ENCODE peak calls at places on chromosomes 4 and X, in seven cellular contexts. C is neural crest cell; P is GM23248; Q is T-helper 1 cell; H is activated CD4-positive, alpha-beta T cell treated with anti-CD3 and anti-CD28 coated beads, Interleukin-2, amount 50 U/mL, for 4 hours; K is H1; S is MV-4-11. W is an unnamed sample.

GRCh38 chr4:113482325-113482724 is 279.2 kb downstream of the CAMK2D start:
- DNase-seq in S (no peak), K (no peak), P (no peak), Q (no peak), H (no peak), C (no peak), W (no peak)

GRCh38 chr4:53802500-53802899 is 211.2 kb upstream of the LNX1 start:
- DNase-seq in P (no peak), K (no peak), S (no peak), H (no peak), Q (no peak), C (no peak), W (no peak)

GRCh38 chr4:19936471-19936870 is 315.2 kb upstream of the SLIT2 start:
- DNase-seq in Q (no peak), K (no peak), P (peak; percentile 89), H (no peak), S (peak; percentile 31), C (no peak), W (no peak)

GRCh38 chr4:158656439-158656838 is 15.2 kb downstream of the C4orf46 start:
- DNase-seq in Q (no peak), P (no peak), K (no peak), C (peak; percentile 12), S (no peak), H (no peak), W (no peak)

GRCh38 chrX:39984191-39984956 is 113.4 kb downstream of the BCOR start:
- DNase-seq in P (peak; percentile 56), H (no peak), Q (no peak), S (no peak), C (no peak), K (no peak), W (no peak)

GRCh38 chr4:64784125-64784524 is 374.9 kb upstream of the TECRL start:
- DNase-seq in C (no peak), S (no peak), Q (no peak), P (peak; percentile 68), K (no peak), H (no peak), W (peak; percentile 3)

GRCh38 chrX:107102980-107103379 is 15.6 kb downstream of the RBM41 start:
- DNase-seq in S (no peak), H (no peak), P (peak; percentile 14), C (no peak), K (no peak), Q (no peak), W (no peak)

GRCh38 chr4:75995727-75996126 is 5.0 kb upstream of the SDAD1 start:
- DNase-seq in K (no peak), P (peak; percentile 76), S (peak; percentile 35), H (no peak), Q (no peak), C (no peak), W (peak; percentile 44)

GRCh38 chr4:31946456-31946855 is 1226.3 kb downstream of the PCDH7 start:
- DNase-seq in Q (no peak), P (no peak), K (no peak), H (no peak), S (no peak), C (no peak), W (no peak)

GRCh38 chr4:95165926-95166524 is 382.7 kb downstream of the UNC5C start:
- DNase-seq in P (peak; percentile 81), C (peak; percentile 31), K (no peak), S (peak; percentile 63), Q (no peak), H (no peak), W (peak; percentile 67)

GRCh38 chr4:26860922-26861433 is 337 bp downstream of the STIM2 start:
- DNase-seq in Q (peak; percentile 59), H (peak; percentile 32), C (peak; percentile 49), S (no peak), K (no peak), P (peak; percentile 83), W (peak; percentile 16)

GRCh38 chrX:11117751-11118150 is 6.6 kb downstream of the HCCS start:
- DNase-seq in P (peak; percentile 44), S (no peak), K (no peak), C (no peak), Q (no peak), H (no peak), W (no peak)

GRCh38 chrX:327660-328126 is 9.1 kb upstream of the GTPBP6 start:
- DNase-seq in S (no peak), C (no peak), H (no peak), Q (no peak), P (no peak), K (no peak), W (no peak)

GRCh38 chr4:10054571-10055041 is 33.3 kb upstream of the SLC2A9 start:
- DNase-seq in P (peak; percentile 40), C (no peak), K (no peak), S (no peak), Q (no peak), H (no peak), W (peak; percentile 47)

GRCh38 chrX:3757510-3758025 is 44.1 kb upstream of the PRKX start:
- DNase-seq in C (no peak), P (no peak), K (no peak), S (no peak), Q (no peak), H (no peak), W (no peak)

GRCh38 chr4:52560844-52561280 is 98.2 kb downstream of the USP46 start:
- DNase-seq in P (peak; percentile 89), Q (no peak), H (no peak), C (no peak), K (no peak), S (no peak), W (no peak)

GRCh38 chr4:55312491-55313101 is 33.4 kb upstream of the SRD5A3 start:
- DNase-seq in H (peak; percentile 14), Q (no peak), S (peak; percentile 48), K (peak; percentile 23), P (peak; percentile 79), C (peak; percentile 4), W (no peak)

GRCh38 chrX:41148553-41148952 is 63.3 kb downstream of the USP9X start:
- DNase-seq in C (no peak), K (no peak), H (no peak), S (no peak), Q (no peak), P (peak; percentile 39), W (no peak)

GRCh38 chrX:11881485-11882170 is 123.6 kb downstream of the MSL3 start:
- DNase-seq in P (no peak), H (no peak), K (no peak), S (no peak), Q (no peak), C (no peak), W (no peak)

GRCh38 chr4:19987746-19988145 is 264.0 kb upstream of the SLIT2 start:
- DNase-seq in S (no peak), H (no peak), C (no peak), K (no peak), Q (no peak), P (peak; percentile 72), W (no peak)

GRCh38 chr4:150960818-150961217 is 54.3 kb downstream of the LRBA start:
- DNase-seq in C (no peak), K (peak; percentile 57), Q (no peak), S (peak; percentile 21), P (peak; percentile 59), H (peak; percentile 13), W (no peak)

GRCh38 chr4:77852892-77853495 is 9.6 kb upstream of the MRPL1 start:
- DNase-seq in S (peak; percentile 74), H (peak; percentile 45), C (no peak), P (no peak), K (no peak), Q (peak; percentile 56), W (no peak)

GRCh38 chr4:10783351-10783750 is 98.8 kb upstream of the CLNK start:
- DNase-seq in Q (no peak), C (no peak), K (no peak), S (no peak), P (peak; percentile 66), H (no peak), W (no peak)

GRCh38 chrX:74133156-74133796 is 170.7 kb upstream of the ZCCHC13 start:
- DNase-seq in Q (no peak), S (peak; percentile 23), C (peak; percentile 26), H (no peak), K (no peak), P (peak; percentile 73), W (peak; percentile 50)

GRCh38 chr4:6767341-6767724 is 15.2 kb upstream of the KIAA0232 start:
- DNase-seq in H (no peak), C (no peak), P (no peak), Q (no peak), S (no peak), K (no peak), W (no peak)

GRCh38 chr4:147157860-147158701 is 212.4 kb upstream of the TTC29 start:
- DNase-seq in P (peak; percentile 40), C (peak; percentile 29), S (no peak), K (no peak), H (no peak), Q (no peak), W (no peak)

GRCh38 chrX:154074199-154074598 is 23.3 kb downstream of the MECP2 start:
- DNase-seq in H (no peak), S (no peak), C (no peak), P (peak; percentile 71), Q (no peak), K (no peak), W (no peak)

GRCh38 chr4:150368667-150369066 is 213.3 kb upstream of the MAB21L2 start:
- DNase-seq in S (no peak), H (no peak), P (no peak), C (no peak), K (no peak), Q (no peak), W (peak; percentile 47)

GRCh38 chr4:155667538-155668511 is 1.2 kb downstream of the GUCY1A1 start:
- DNase-seq in P (peak; percentile 45), K (no peak), H (no peak), S (no peak), Q (no peak), C (peak; percentile 28), W (peak; percentile 36)

GRCh38 chr4:121778991-121779628 is 14.1 kb upstream of the SMIM43 start:
- DNase-seq in S (no peak), K (no peak), P (peak; percentile 29), Q (no peak), C (no peak), H (no peak), W (no peak)

GRCh38 chr4:186643501-186644315 is 79.9 kb downstream of the FAT1 start:
- DNase-seq in K (no peak), C (no peak), S (peak; percentile 25), H (no peak), P (peak; percentile 81), Q (no peak), W (no peak)

GRCh38 chr4:130214268-130214667 is 1118.3 kb downstream of the C4orf33 start:
- DNase-seq in K (no peak), P (no peak), Q (no peak), S (peak; percentile 4), C (no peak), H (no peak), W (no peak)

GRCh38 chr4:110518889-110519490 is 43.0 kb downstream of the ENPEP start:
- DNase-seq in S (peak; percentile 23), C (peak; percentile 43), Q (no peak), P (peak; percentile 57), K (no peak), H (peak; percentile 9), W (no peak)

GRCh38 chr4:3707423-3708102 is 58.6 kb upstream of the ADRA2C start:
- DNase-seq in C (no peak), S (no peak), Q (no peak), P (peak; percentile 58), K (no peak), H (no peak), W (no peak)

GRCh38 chrX:134599173-134599914 is 58.9 kb downstream of the PLAC1 start:
- DNase-seq in S (peak; percentile 36), P (peak; percentile 76), C (no peak), H (no peak), K (no peak), Q (no peak), W (no peak)

GRCh38 chr4:6092131-6092530 is 73.9 kb upstream of the C4orf50 start:
- DNase-seq in S (no peak), C (no peak), P (no peak), Q (no peak), H (no peak), K (no peak), W (no peak)

GRCh38 chr4:122744229-122744628 is 11.7 kb downstream of the BBS12 start:
- DNase-seq in S (peak; percentile 98), Q (no peak), H (no peak), P (peak; percentile 72), K (no peak), C (no peak), W (no peak)